ENCODE peak calls at places on chromosomes 2 and 18, in nine cellular contexts. One of them, this sample, is unnamed.

GRCh38 chr2:196230051-196230450 is 58.7 kb upstream of the STK17B start:
- DNase-seq in skeletal muscle cell: no peak
- DNase-seq in LoVo: no peak
- DNase-seq in stimulated activated CD4-positive, alpha-beta T cell treated with anti-CD3 and anti-CD28 coated beads, Interleukin-4, amount 100 ng/mL, for 1 hour: peak
- DNase-seq in dermis microvascular lymphatic vessel endothelial cell: no peak
- DNase-seq in NCI-H1105 treated with DMSO at 0.1 percent for 48 hours: no peak
- DNase-seq in activated CD4-positive, CD25-positive, alpha-beta regulatory T cell treated with anti-CD3 and anti-CD28 coated beads, Interleukin-2, amount 50 U/mL, for 72 hours: peak
- DNase-seq in cardiac muscle cell: no peak
- DNase-seq in esophagus muscularis mucosa: no peak
- DNase-seq in this sample: no peak

GRCh38 chr2:128520787-128521186 is 202.1 kb upstream of the HS6ST1 start:
- DNase-seq in skeletal muscle cell: no peak
- DNase-seq in LoVo: no peak
- DNase-seq in stimulated activated CD4-positive, alpha-beta T cell treated with anti-CD3 and anti-CD28 coated beads, Interleukin-4, amount 100 ng/mL, for 1 hour: no peak
- DNase-seq in dermis microvascular lymphatic vessel endothelial cell: no peak
- DNase-seq in NCI-H1105 treated with DMSO at 0.1 percent for 48 hours: no peak
- DNase-seq in activated CD4-positive, CD25-positive, alpha-beta regulatory T cell treated with anti-CD3 and anti-CD28 coated beads, Interleukin-2, amount 50 U/mL, for 72 hours: no peak
- DNase-seq in cardiac muscle cell: no peak
- DNase-seq in esophagus muscularis mucosa: no peak
- DNase-seq in this sample: no peak

GRCh38 chr2:48395658-48396057 is 134.3 kb upstream of the STON1 start:
- DNase-seq in skeletal muscle cell: no peak
- DNase-seq in LoVo: no peak
- DNase-seq in stimulated activated CD4-positive, alpha-beta T cell treated with anti-CD3 and anti-CD28 coated beads, Interleukin-4, amount 100 ng/mL, for 1 hour: no peak
- DNase-seq in dermis microvascular lymphatic vessel endothelial cell: no peak
- DNase-seq in NCI-H1105 treated with DMSO at 0.1 percent for 48 hours: no peak
- DNase-seq in activated CD4-positive, CD25-positive, alpha-beta regulatory T cell treated with anti-CD3 and anti-CD28 coated beads, Interleukin-2, amount 50 U/mL, for 72 hours: no peak
- DNase-seq in cardiac muscle cell: no peak
- DNase-seq in esophagus muscularis mucosa: no peak
- DNase-seq in this sample: no peak

GRCh38 chr2:74958277-74959105 is at the start of gene POLE4:
- DNase-seq in skeletal muscle cell: peak
- DNase-seq in LoVo: peak
- DNase-seq in stimulated activated CD4-positive, alpha-beta T cell treated with anti-CD3 and anti-CD28 coated beads, Interleukin-4, amount 100 ng/mL, for 1 hour: peak
- DNase-seq in dermis microvascular lymphatic vessel endothelial cell: peak
- DNase-seq in NCI-H1105 treated with DMSO at 0.1 percent for 48 hours: peak
- DNase-seq in activated CD4-positive, CD25-positive, alpha-beta regulatory T cell treated with anti-CD3 and anti-CD28 coated beads, Interleukin-2, amount 50 U/mL, for 72 hours: peak
- DNase-seq in cardiac muscle cell: peak
- DNase-seq in esophagus muscularis mucosa: peak
- DNase-seq in this sample: peak

GRCh38 chr2:154952346-154953010 is 254.0 kb downstream of the KCNJ3 start:
- DNase-seq in skeletal muscle cell: no peak
- DNase-seq in LoVo: no peak
- DNase-seq in stimulated activated CD4-positive, alpha-beta T cell treated with anti-CD3 and anti-CD28 coated beads, Interleukin-4, amount 100 ng/mL, for 1 hour: no peak
- DNase-seq in dermis microvascular lymphatic vessel endothelial cell: peak
- DNase-seq in NCI-H1105 treated with DMSO at 0.1 percent for 48 hours: peak
- DNase-seq in activated CD4-positive, CD25-positive, alpha-beta regulatory T cell treated with anti-CD3 and anti-CD28 coated beads, Interleukin-2, amount 50 U/mL, for 72 hours: no peak
- DNase-seq in cardiac muscle cell: peak
- DNase-seq in esophagus muscularis mucosa: no peak
- DNase-seq in this sample: peak

GRCh38 chr18:3649135-3649558 is 199.2 kb downstream of the TGIF1 start:
- DNase-seq in skeletal muscle cell: no peak
- DNase-seq in LoVo: no peak
- DNase-seq in stimulated activated CD4-positive, alpha-beta T cell treated with anti-CD3 and anti-CD28 coated beads, Interleukin-4, amount 100 ng/mL, for 1 hour: no peak
- DNase-seq in dermis microvascular lymphatic vessel endothelial cell: no peak
- DNase-seq in NCI-H1105 treated with DMSO at 0.1 percent for 48 hours: no peak
- DNase-seq in activated CD4-positive, CD25-positive, alpha-beta regulatory T cell treated with anti-CD3 and anti-CD28 coated beads, Interleukin-2, amount 50 U/mL, for 72 hours: no peak
- DNase-seq in cardiac muscle cell: peak
- DNase-seq in esophagus muscularis mucosa: no peak
- DNase-seq in this sample: no peak

GRCh38 chr2:86783615-86784339 is 6.9 kb downstream of the CD8A start:
- DNase-seq in skeletal muscle cell: no peak
- DNase-seq in LoVo: no peak
- DNase-seq in stimulated activated CD4-positive, alpha-beta T cell treated with anti-CD3 and anti-CD28 coated beads, Interleukin-4, amount 100 ng/mL, for 1 hour: no peak
- DNase-seq in dermis microvascular lymphatic vessel endothelial cell: no peak
- DNase-seq in NCI-H1105 treated with DMSO at 0.1 percent for 48 hours: no peak
- DNase-seq in activated CD4-positive, CD25-positive, alpha-beta regulatory T cell treated with anti-CD3 and anti-CD28 coated beads, Interleukin-2, amount 50 U/mL, for 72 hours: no peak
- DNase-seq in cardiac muscle cell: no peak
- DNase-seq in esophagus muscularis mucosa: no peak
- DNase-seq in this sample: no peak

GRCh38 chr2:112195167-112195766 is 57.1 kb downstream of the FBLN7 start:
- DNase-seq in skeletal muscle cell: no peak
- DNase-seq in LoVo: no peak
- DNase-seq in stimulated activated CD4-positive, alpha-beta T cell treated with anti-CD3 and anti-CD28 coated beads, Interleukin-4, amount 100 ng/mL, for 1 hour: no peak
- DNase-seq in dermis microvascular lymphatic vessel endothelial cell: no peak
- DNase-seq in NCI-H1105 treated with DMSO at 0.1 percent for 48 hours: no peak
- DNase-seq in activated CD4-positive, CD25-positive, alpha-beta regulatory T cell treated with anti-CD3 and anti-CD28 coated beads, Interleukin-2, amount 50 U/mL, for 72 hours: no peak
- DNase-seq in cardiac muscle cell: no peak
- DNase-seq in esophagus muscularis mucosa: no peak
- DNase-seq in this sample: no peak

GRCh38 chr2:115036818-115037217 is 594.4 kb downstream of the DPP10 start:
- DNase-seq in skeletal muscle cell: no peak
- DNase-seq in LoVo: no peak
- DNase-seq in stimulated activated CD4-positive, alpha-beta T cell treated with anti-CD3 and anti-CD28 coated beads, Interleukin-4, amount 100 ng/mL, for 1 hour: no peak
- DNase-seq in dermis microvascular lymphatic vessel endothelial cell: no peak
- DNase-seq in NCI-H1105 treated with DMSO at 0.1 percent for 48 hours: no peak
- DNase-seq in activated CD4-positive, CD25-positive, alpha-beta regulatory T cell treated with anti-CD3 and anti-CD28 coated beads, Interleukin-2, amount 50 U/mL, for 72 hours: no peak
- DNase-seq in cardiac muscle cell: no peak
- DNase-seq in esophagus muscularis mucosa: no peak
- DNase-seq in this sample: no peak

GRCh38 chr2:240732911-240733622 is 41.4 kb downstream of the AQP12A start:
- DNase-seq in skeletal muscle cell: no peak
- DNase-seq in LoVo: no peak
- DNase-seq in stimulated activated CD4-positive, alpha-beta T cell treated with anti-CD3 and anti-CD28 coated beads, Interleukin-4, amount 100 ng/mL, for 1 hour: no peak
- DNase-seq in dermis microvascular lymphatic vessel endothelial cell: no peak
- DNase-seq in NCI-H1105 treated with DMSO at 0.1 percent for 48 hours: no peak
- DNase-seq in activated CD4-positive, CD25-positive, alpha-beta regulatory T cell treated with anti-CD3 and anti-CD28 coated beads, Interleukin-2, amount 50 U/mL, for 72 hours: no peak
- DNase-seq in cardiac muscle cell: no peak
- DNase-seq in esophagus muscularis mucosa: no peak
- DNase-seq in this sample: no peak

GRCh38 chr2:8573234-8573941 is 108.5 kb upstream of the ID2 start:
- DNase-seq in skeletal muscle cell: no peak
- DNase-seq in LoVo: no peak
- DNase-seq in stimulated activated CD4-positive, alpha-beta T cell treated with anti-CD3 and anti-CD28 coated beads, Interleukin-4, amount 100 ng/mL, for 1 hour: no peak
- DNase-seq in dermis microvascular lymphatic vessel endothelial cell: no peak
- DNase-seq in NCI-H1105 treated with DMSO at 0.1 percent for 48 hours: peak
- DNase-seq in activated CD4-positive, CD25-positive, alpha-beta regulatory T cell treated with anti-CD3 and anti-CD28 coated beads, Interleukin-2, amount 50 U/mL, for 72 hours: no peak
- DNase-seq in cardiac muscle cell: no peak
- DNase-seq in esophagus muscularis mucosa: no peak
- DNase-seq in this sample: peak

GRCh38 chr18:55587341-55588000 is 521 bp downstream of the TCF4 start:
- DNase-seq in skeletal muscle cell: no peak
- DNase-seq in LoVo: no peak
- DNase-seq in stimulated activated CD4-positive, alpha-beta T cell treated with anti-CD3 and anti-CD28 coated beads, Interleukin-4, amount 100 ng/mL, for 1 hour: no peak
- DNase-seq in dermis microvascular lymphatic vessel endothelial cell: peak
- DNase-seq in NCI-H1105 treated with DMSO at 0.1 percent for 48 hours: peak
- DNase-seq in activated CD4-positive, CD25-positive, alpha-beta regulatory T cell treated with anti-CD3 and anti-CD28 coated beads, Interleukin-2, amount 50 U/mL, for 72 hours: no peak
- DNase-seq in cardiac muscle cell: peak
- DNase-seq in esophagus muscularis mucosa: no peak
- DNase-seq in this sample: peak

GRCh38 chr2:134234535-134234934 is 19.3 kb upstream of the MGAT5 start:
- DNase-seq in skeletal muscle cell: no peak
- DNase-seq in LoVo: no peak
- DNase-seq in stimulated activated CD4-positive, alpha-beta T cell treated with anti-CD3 and anti-CD28 coated beads, Interleukin-4, amount 100 ng/mL, for 1 hour: no peak
- DNase-seq in dermis microvascular lymphatic vessel endothelial cell: no peak
- DNase-seq in NCI-H1105 treated with DMSO at 0.1 percent for 48 hours: peak
- DNase-seq in activated CD4-positive, CD25-positive, alpha-beta regulatory T cell treated with anti-CD3 and anti-CD28 coated beads, Interleukin-2, amount 50 U/mL, for 72 hours: no peak
- DNase-seq in cardiac muscle cell: no peak
- DNase-seq in esophagus muscularis mucosa: no peak
- DNase-seq in this sample: peak

GRCh38 chr2:144332356-144333143 is 187.4 kb downstream of the ZEB2 start:
- DNase-seq in skeletal muscle cell: peak
- DNase-seq in LoVo: peak
- DNase-seq in stimulated activated CD4-positive, alpha-beta T cell treated with anti-CD3 and anti-CD28 coated beads, Interleukin-4, amount 100 ng/mL, for 1 hour: peak
- DNase-seq in dermis microvascular lymphatic vessel endothelial cell: peak
- DNase-seq in NCI-H1105 treated with DMSO at 0.1 percent for 48 hours: peak
- DNase-seq in activated CD4-positive, CD25-positive, alpha-beta regulatory T cell treated with anti-CD3 and anti-CD28 coated beads, Interleukin-2, amount 50 U/mL, for 72 hours: peak
- DNase-seq in cardiac muscle cell: peak
- DNase-seq in esophagus muscularis mucosa: no peak
- DNase-seq in this sample: peak

GRCh38 chr18:54267688-54268087 is 1.6 kb upstream of the POLI start:
- DNase-seq in skeletal muscle cell: no peak
- DNase-seq in LoVo: no peak
- DNase-seq in stimulated activated CD4-positive, alpha-beta T cell treated with anti-CD3 and anti-CD28 coated beads, Interleukin-4, amount 100 ng/mL, for 1 hour: no peak
- DNase-seq in dermis microvascular lymphatic vessel endothelial cell: no peak
- DNase-seq in NCI-H1105 treated with DMSO at 0.1 percent for 48 hours: no peak
- DNase-seq in activated CD4-positive, CD25-positive, alpha-beta regulatory T cell treated with anti-CD3 and anti-CD28 coated beads, Interleukin-2, amount 50 U/mL, for 72 hours: no peak
- DNase-seq in cardiac muscle cell: no peak
- DNase-seq in esophagus muscularis mucosa: no peak
- DNase-seq in this sample: no peak

GRCh38 chr2:135167273-135167672 is 115.2 kb downstream of the RAB3GAP1 start:
- DNase-seq in skeletal muscle cell: no peak
- DNase-seq in LoVo: no peak
- DNase-seq in stimulated activated CD4-positive, alpha-beta T cell treated with anti-CD3 and anti-CD28 coated beads, Interleukin-4, amount 100 ng/mL, for 1 hour: no peak
- DNase-seq in dermis microvascular lymphatic vessel endothelial cell: no peak
- DNase-seq in NCI-H1105 treated with DMSO at 0.1 percent for 48 hours: no peak
- DNase-seq in activated CD4-positive, CD25-positive, alpha-beta regulatory T cell treated with anti-CD3 and anti-CD28 coated beads, Interleukin-2, amount 50 U/mL, for 72 hours: no peak
- DNase-seq in cardiac muscle cell: no peak
- DNase-seq in esophagus muscularis mucosa: no peak
- DNase-seq in this sample: no peak

GRCh38 chr18:40485318-40485717 is 1469.7 kb upstream of the PIK3C3 start:
- DNase-seq in skeletal muscle cell: peak
- DNase-seq in LoVo: no peak
- DNase-seq in stimulated activated CD4-positive, alpha-beta T cell treated with anti-CD3 and anti-CD28 coated beads, Interleukin-4, amount 100 ng/mL, for 1 hour: no peak
- DNase-seq in dermis microvascular lymphatic vessel endothelial cell: no peak
- DNase-seq in NCI-H1105 treated with DMSO at 0.1 percent for 48 hours: no peak
- DNase-seq in activated CD4-positive, CD25-positive, alpha-beta regulatory T cell treated with anti-CD3 and anti-CD28 coated beads, Interleukin-2, amount 50 U/mL, for 72 hours: no peak
- DNase-seq in cardiac muscle cell: no peak
- DNase-seq in esophagus muscularis mucosa: no peak
- DNase-seq in this sample: no peak

GRCh38 chr2:217993055-217993645 is 9.6 kb downstream of the TNS1 start:
- DNase-seq in skeletal muscle cell: no peak
- DNase-seq in LoVo: no peak
- DNase-seq in stimulated activated CD4-positive, alpha-beta T cell treated with anti-CD3 and anti-CD28 coated beads, Interleukin-4, amount 100 ng/mL, for 1 hour: no peak
- DNase-seq in dermis microvascular lymphatic vessel endothelial cell: no peak
- DNase-seq in NCI-H1105 treated with DMSO at 0.1 percent for 48 hours: no peak
- DNase-seq in activated CD4-positive, CD25-positive, alpha-beta regulatory T cell treated with anti-CD3 and anti-CD28 coated beads, Interleukin-2, amount 50 U/mL, for 72 hours: no peak
- DNase-seq in cardiac muscle cell: no peak
- DNase-seq in esophagus muscularis mucosa: no peak
- DNase-seq in this sample: no peak

GRCh38 chr2:190467575-190468083 is 59.5 kb downstream of the MFSD6 start:
- DNase-seq in skeletal muscle cell: no peak
- DNase-seq in LoVo: no peak
- DNase-seq in stimulated activated CD4-positive, alpha-beta T cell treated with anti-CD3 and anti-CD28 coated beads, Interleukin-4, amount 100 ng/mL, for 1 hour: no peak
- DNase-seq in dermis microvascular lymphatic vessel endothelial cell: no peak
- DNase-seq in NCI-H1105 treated with DMSO at 0.1 percent for 48 hours: peak
- DNase-seq in activated CD4-positive, CD25-positive, alpha-beta regulatory T cell treated with anti-CD3 and anti-CD28 coated beads, Interleukin-2, amount 50 U/mL, for 72 hours: no peak
- DNase-seq in cardiac muscle cell: no peak
- DNase-seq in esophagus muscularis mucosa: no peak
- DNase-seq in this sample: peak

GRCh38 chr2:210577263-210578071 is 21.1 kb downstream of the CPS1 start:
- DNase-seq in skeletal muscle cell: no peak
- DNase-seq in LoVo: peak
- DNase-seq in stimulated activated CD4-positive, alpha-beta T cell treated with anti-CD3 and anti-CD28 coated beads, Interleukin-4, amount 100 ng/mL, for 1 hour: no peak
- DNase-seq in dermis microvascular lymphatic vessel endothelial cell: peak
- DNase-seq in NCI-H1105 treated with DMSO at 0.1 percent for 48 hours: peak
- DNase-seq in activated CD4-positive, CD25-positive, alpha-beta regulatory T cell treated with anti-CD3 and anti-CD28 coated beads, Interleukin-2, amount 50 U/mL, for 72 hours: no peak
- DNase-seq in cardiac muscle cell: peak
- DNase-seq in esophagus muscularis mucosa: no peak
- DNase-seq in this sample: peak

GRCh38 chr2:3365219-3365618 is 12.4 kb downstream of the EIPR1 start:
- DNase-seq in skeletal muscle cell: no peak
- DNase-seq in LoVo: no peak
- DNase-seq in stimulated activated CD4-positive, alpha-beta T cell treated with anti-CD3 and anti-CD28 coated beads, Interleukin-4, amount 100 ng/mL, for 1 hour: no peak
- DNase-seq in dermis microvascular lymphatic vessel endothelial cell: no peak
- DNase-seq in NCI-H1105 treated with DMSO at 0.1 percent for 48 hours: no peak
- DNase-seq in activated CD4-positive, CD25-positive, alpha-beta regulatory T cell treated with anti-CD3 and anti-CD28 coated beads, Interleukin-2, amount 50 U/mL, for 72 hours: no peak
- DNase-seq in cardiac muscle cell: no peak
- DNase-seq in esophagus muscularis mucosa: no peak
- DNase-seq in this sample: no peak

GRCh38 chr18:11411021-11411420 is 198.4 kb upstream of the SLC35G4 start:
- DNase-seq in skeletal muscle cell: no peak
- DNase-seq in LoVo: no peak
- DNase-seq in stimulated activated CD4-positive, alpha-beta T cell treated with anti-CD3 and anti-CD28 coated beads, Interleukin-4, amount 100 ng/mL, for 1 hour: no peak
- DNase-seq in dermis microvascular lymphatic vessel endothelial cell: no peak
- DNase-seq in NCI-H1105 treated with DMSO at 0.1 percent for 48 hours: no peak
- DNase-seq in activated CD4-positive, CD25-positive, alpha-beta regulatory T cell treated with anti-CD3 and anti-CD28 coated beads, Interleukin-2, amount 50 U/mL, for 72 hours: no peak
- DNase-seq in cardiac muscle cell: no peak
- DNase-seq in esophagus muscularis mucosa: no peak
- DNase-seq in this sample: no peak